ENCODE peak calls at places on chromosomes 7 and 10, in five cellular contexts. W, N, Z, F and S are unnamed samples.

GRCh38 chr10:17452060-17452894 is 2.1 kb downstream of the ST8SIA6 start:
- DNase-seq in W (no peak), N (no peak), Z (no peak), F (no peak), S (no peak)

GRCh38 chr7:139451638-139452037 is 31.8 kb downstream of the KLRG2 start:
- DNase-seq in Z (no peak), N (peak), W (peak), F (no peak), S (no peak)

GRCh38 chr10:97520978-97521761 is 22.4 kb downstream of the UBTD1 start:
- DNase-seq in N (no peak), W (no peak), F (no peak), Z (no peak), S (no peak)

GRCh38 chr10:119360181-119360921 is 153.0 kb downstream of the GRK5 start:
- DNase-seq in Z (no peak), N (no peak), F (no peak), W (no peak), S (no peak)

GRCh38 chr10:47412869-47413268 is 28.8 kb upstream of the ZNF488 start:
- DNase-seq in N (no peak), F (no peak), Z (no peak), W (peak), S (no peak)

GRCh38 chr7:106023369-106024322 is 60.6 kb downstream of the CDHR3 start:
- DNase-seq in W (no peak), F (no peak), N (no peak), Z (no peak), S (no peak)

GRCh38 chr7:5354460-5355279 is 69.0 kb downstream of the TNRC18 start:
- DNase-seq in Z (no peak), F (peak), W (peak), N (no peak), S (no peak)

GRCh38 chr10:43220971-43221418 is 45.9 kb downstream of the RASGEF1A start:
- DNase-seq in F (no peak), W (no peak), N (no peak), Z (no peak), S (no peak)

GRCh38 chr10:106795619-106796018 is 368.9 kb downstream of the SORCS1 start:
- DNase-seq in W (peak), N (no peak), Z (no peak), F (peak), S (peak)

GRCh38 chr7:21355406-21355874 is 72.4 kb upstream of the SP4 start:
- DNase-seq in Z (no peak), F (peak), N (no peak), W (no peak), S (no peak)

GRCh38 chr7:46649896-46650295 is 728.8 kb upstream of the IGFBP3 start:
- DNase-seq in W (no peak), F (no peak), Z (no peak), N (no peak), S (no peak)

GRCh38 chr10:134205-134742 is 981 bp upstream of the ZMYND11 start:
- DNase-seq in N (peak), W (no peak), F (peak), Z (no peak), S (peak)

GRCh38 chr10:113557389-113558321 is 4.8 kb downstream of the HABP2 start:
- DNase-seq in Z (peak), N (no peak), F (no peak), W (peak), S (peak)

GRCh38 chr7:80047032-80047431 is 87.6 kb upstream of the GNAI1 start:
- DNase-seq in F (no peak), Z (no peak), W (no peak), N (no peak), S (no peak)

GRCh38 chr10:70477661-70478162 is 855 bp upstream of the PALD1 start:
- DNase-seq in W (peak), N (peak), Z (no peak), F (no peak), S (peak)

GRCh38 chr10:35003906-35004305 is 86.2 kb downstream of the CUL2 start:
- DNase-seq in Z (no peak), F (no peak), N (no peak), W (no peak), S (no peak)

GRCh38 chr7:136887317-136887716 is 18.9 kb downstream of the CHRM2 start:
- DNase-seq in F (no peak), N (no peak), Z (no peak), W (no peak), S (no peak)

GRCh38 chr10:94963901-94964300 is 25.4 kb downstream of the CYP2C9 start:
- DNase-seq in W (peak), Z (no peak), F (peak), N (no peak), S (peak)

GRCh38 chr10:106863549-106863948 is 301.0 kb downstream of the SORCS1 start:
- DNase-seq in Z (no peak), N (no peak), F (no peak), W (no peak), S (peak)

GRCh38 chr7:30970594-30971094 is 6.9 kb downstream of the GHRHR start:
- DNase-seq in N (no peak), W (peak), F (no peak), Z (no peak), S (peak)

GRCh38 chr7:147279951-147280350 is 1163.3 kb downstream of the CNTNAP2 start:
- DNase-seq in N (no peak), W (no peak), Z (no peak), F (no peak), S (peak)

GRCh38 chr7:116802784-116803183 is 59.6 kb upstream of the CAPZA2 start:
- DNase-seq in N (peak), F (peak), W (peak), Z (no peak), S (peak)

GRCh38 chr10:116264296-116264695 is 8.7 kb downstream of the GFRA1 start:
- DNase-seq in F (no peak), N (no peak), Z (no peak), W (no peak), S (no peak)

GRCh38 chr10:344582-345200 is 209.4 kb downstream of the ZMYND11 start:
- DNase-seq in Z (no peak), W (no peak), N (no peak), F (no peak), S (no peak)

GRCh38 chr7:98133621-98134266 is 27.1 kb downstream of the LMTK2 start:
- DNase-seq in F (no peak), Z (no peak), W (peak), N (no peak), S (no peak)

GRCh38 chr10:16964571-16965241 is 147.5 kb upstream of the RSU1 start:
- DNase-seq in N (no peak), F (no peak), W (peak), Z (no peak), S (no peak)

GRCh38 chr7:75795831-75796285 is 17.7 kb downstream of the CCL24 start:
- DNase-seq in N (no peak), F (peak), Z (no peak), W (peak), S (no peak)

GRCh38 chr10:133442191-133442966 is 11.4 kb upstream of the SCART1 start:
- DNase-seq in Z (no peak), F (peak), W (no peak), N (no peak), S (no peak)

GRCh38 chr10:89556590-89556989 is 21.2 kb upstream of the SLC16A12 start:
- DNase-seq in N (no peak), W (peak), Z (no peak), F (no peak), S (no peak)

GRCh38 chr7:106217089-106217542 is 67.7 kb downstream of the NAMPT start:
- DNase-seq in Z (no peak), W (peak), N (no peak), F (peak), S (no peak)

GRCh38 chr10:9069136-9069535 is 1014.6 kb downstream of the GATA3 start:
- DNase-seq in Z (no peak), W (no peak), F (no peak), N (no peak), S (no peak)

GRCh38 chr10:69486922-69487730 is 35.9 kb downstream of the TSPAN15 start:
- DNase-seq in W (no peak), F (no peak), Z (no peak), N (no peak), S (no peak)

GRCh38 chr10:35910234-35910633 is 268.1 kb upstream of the FZD8 start:
- DNase-seq in N (no peak), W (peak), Z (no peak), F (no peak), S (no peak)

GRCh38 chr7:86645174-86645566 is 1.5 kb downstream of the GRM3 start:
- DNase-seq in F (no peak), N (no peak), W (no peak), Z (no peak), S (peak)

GRCh38 chr7:84389242-84389641 is 194.7 kb upstream of the SEMA3A start:
- DNase-seq in N (no peak), F (no peak), W (no peak), Z (no peak), S (no peak)

GRCh38 chr10:118832242-118832651 is 77.5 kb upstream of the CACUL1 start:
- DNase-seq in F (peak), Z (peak), N (no peak), W (peak), S (no peak)

GRCh38 chr7:144818516-144818915 is 17.3 kb downstream of the TPK1 start:
- DNase-seq in F (no peak), W (peak), Z (no peak), N (no peak), S (no peak)